ENCODE peak calls at places on chromosomes 16 and 17, in four cellular contexts. H is psoas muscle; Q is activated CD4-positive, alpha-beta T cell treated with anti-CD3 and anti-CD28 coated beads for 1 hour; D is endodermal cell. U is an unnamed sample.

GRCh38 chr17:81723651-81724209 is 11.6 kb downstream of the SLC25A10 start:
- DNase-seq in H (no peak), Q (no peak), D (no peak), U (no peak)

GRCh38 chr17:68600123-68600880 is 865 bp downstream of the FAM20A start:
- DNase-seq in H (peak; percentile 63), Q (no peak), D (peak; percentile 92), U (peak; percentile 78)

GRCh38 chr16:89033304-89033703 is 56.3 kb upstream of the CBFA2T3 start:
- DNase-seq in H (peak; percentile 25), Q (no peak), D (no peak), U (no peak)

GRCh38 chr17:32970281-32970680 is 21.4 kb upstream of the SPACA3 start:
- DNase-seq in H (no peak), Q (no peak), D (no peak), U (no peak)

GRCh38 chr17:49180303-49180702 is 30.1 kb downstream of the GNGT2 start:
- DNase-seq in H (peak; percentile 70), Q (peak; percentile 45), D (peak; percentile 92), U (peak; percentile 78)

GRCh38 chr16:2769100-2769529 is 8.0 kb downstream of the ELOB start:
- DNase-seq in H (peak; percentile 58), Q (no peak), D (no peak), U (no peak)

GRCh38 chr17:35175638-35176415 is 18.4 kb downstream of the SLC35G3 start:
- DNase-seq in H (no peak), Q (no peak), D (no peak), U (no peak)

GRCh38 chr16:17766012-17766411 is 295.3 kb upstream of the XYLT1 start:
- DNase-seq in H (no peak), Q (no peak), D (no peak), U (no peak)

GRCh38 chr17:53630115-53630514 is 192.6 kb upstream of the KIF2B start:
- DNase-seq in H (no peak), Q (no peak), D (peak; percentile 73), U (no peak)

GRCh38 chr16:69017036-69017783 is 88.2 kb upstream of the HAS3 start:
- DNase-seq in H (no peak), Q (no peak), D (no peak), U (peak; percentile 11)

GRCh38 chr17:31564883-31565297 is 173.4 kb downstream of the RAB11FIP4 start:
- DNase-seq in H (no peak), Q (no peak), D (peak; percentile 79), U (peak; percentile 16)

GRCh38 chr17:60355663-60356594 is 36.0 kb downstream of the USP32 start:
- DNase-seq in H (no peak), Q (no peak), D (no peak), U (no peak)

GRCh38 chr16:77437859-77438258 is 3.0 kb upstream of the ADAMTS18 start:
- DNase-seq in H (no peak), Q (no peak), D (no peak), U (no peak)

GRCh38 chr17:51347851-51348584 is 87.7 kb downstream of the UTP18 start:
- DNase-seq in H (no peak), Q (no peak), D (no peak), U (no peak)

GRCh38 chr16:29198231-29198630 is 208.3 kb downstream of the NPIPB11 start:
- DNase-seq in H (no peak), Q (no peak), D (no peak), U (no peak)

GRCh38 chr17:44004761-44005526 is 522 bp downstream of the NAGS start:
- DNase-seq in H (peak; percentile 56), Q (no peak), D (peak; percentile 87), U (peak; percentile 58)

GRCh38 chr16:29821663-29822115 is 1.4 kb downstream of the MVP start:
- DNase-seq in H (no peak), Q (no peak), D (no peak), U (no peak)

GRCh38 chr16:59385953-59386352 is 651.8 kb upstream of the GOT2 start:
- DNase-seq in H (peak; percentile 49), Q (no peak), D (no peak), U (no peak)

GRCh38 chr17:67633751-67634191 is 84.0 kb upstream of the NOL11 start:
- DNase-seq in H (no peak), Q (no peak), D (no peak), U (no peak)

GRCh38 chr16:27402964-27403600 is 1.1 kb downstream of the IL21R start:
- DNase-seq in H (no peak), Q (no peak), D (no peak), U (no peak)

GRCh38 chr17:76379275-76379641 is 5.2 kb upstream of the SPHK1 start:
- DNase-seq in H (no peak), Q (no peak), D (no peak), U (no peak)

GRCh38 chr17:68705331-68706166 is 104.4 kb upstream of the FAM20A start:
- DNase-seq in H (no peak), Q (no peak), D (no peak), U (no peak)

GRCh38 chr16:3259097-3259496 is 2.7 kb upstream of the MEFV start:
- DNase-seq in H (no peak), Q (no peak), D (no peak), U (no peak)

GRCh38 chr17:34220776-34221390 is 34.2 kb upstream of the CCL2 start:
- DNase-seq in H (no peak), Q (no peak), D (no peak), U (no peak)

GRCh38 chr16:69865701-69866100 is 85.4 kb upstream of the CLEC18A start:
- DNase-seq in H (no peak), Q (no peak), D (no peak), U (no peak)

GRCh38 chr16:29147710-29148425 is 163.0 kb downstream of the LAT start:
- DNase-seq in H (no peak), Q (no peak), D (no peak), U (no peak)

GRCh38 chr16:70649300-70649699 is 2.9 kb downstream of the IL34 start:
- DNase-seq in H (no peak), Q (no peak), D (no peak), U (no peak)